ENCODE peak calls at places on chromosomes 13 and 19, in five cellular contexts. One of them, this sample, is unnamed.
A peak's percentile ranks its signal among the peaks of the same experiment; 100 is the strongest.

GRCh38 chr19:16899566-16900075 is 10.8 kb downstream of the F2RL3 start:
- DNase-seq in ovary: no peak
- DNase-seq in heart left ventricle: no peak
- DNase-seq in endodermal cell: peak; percentile 87
- DNase-seq in ascending aorta: no peak
- DNase-seq in this sample: peak; percentile 45

GRCh38 chr13:50676602-50677001 is 166.9 kb downstream of the DLEU7 start:
- DNase-seq in ovary: no peak
- DNase-seq in heart left ventricle: no peak
- DNase-seq in endodermal cell: peak; percentile 58
- DNase-seq in ascending aorta: no peak
- DNase-seq in this sample: no peak

GRCh38 chr13:24261566-24261965 is 47.8 kb upstream of the C1QTNF9 start:
- DNase-seq in ovary: no peak
- DNase-seq in heart left ventricle: no peak
- DNase-seq in endodermal cell: peak; percentile 6
- DNase-seq in ascending aorta: no peak
- DNase-seq in this sample: no peak

GRCh38 chr13:51785592-51786424 is 18.2 kb downstream of the DHRS12 start:
- DNase-seq in ovary: peak; percentile 72
- DNase-seq in heart left ventricle: peak; percentile 72
- DNase-seq in endodermal cell: peak; percentile 60
- DNase-seq in ascending aorta: no peak
- DNase-seq in this sample: peak; percentile 96

GRCh38 chr13:73898276-73898675 is 235.9 kb downstream of the KLF12 start:
- DNase-seq in ovary: no peak
- DNase-seq in heart left ventricle: no peak
- DNase-seq in endodermal cell: no peak
- DNase-seq in ascending aorta: no peak
- DNase-seq in this sample: no peak

GRCh38 chr13:47908200-47908902 is 92.7 kb downstream of the SUCLA2 start:
- DNase-seq in ovary: no peak
- DNase-seq in heart left ventricle: no peak
- DNase-seq in endodermal cell: no peak
- DNase-seq in ascending aorta: no peak
- DNase-seq in this sample: no peak

GRCh38 chr19:51000426-51000825 is 978 bp downstream of the KLK8 start:
- DNase-seq in ovary: no peak
- DNase-seq in heart left ventricle: no peak
- DNase-seq in endodermal cell: no peak
- DNase-seq in ascending aorta: no peak
- DNase-seq in this sample: no peak

GRCh38 chr19:21593934-21594844 is 88.8 kb downstream of the ZNF429 start:
- DNase-seq in ovary: no peak
- DNase-seq in heart left ventricle: peak; percentile 41
- DNase-seq in endodermal cell: no peak
- DNase-seq in ascending aorta: no peak
- DNase-seq in this sample: no peak

GRCh38 chr19:39915101-39915847 is 19.2 kb downstream of the FCGBP start:
- DNase-seq in ovary: no peak
- DNase-seq in heart left ventricle: no peak
- DNase-seq in endodermal cell: peak; percentile 53
- DNase-seq in ascending aorta: no peak
- DNase-seq in this sample: no peak

GRCh38 chr19:5809053-5809452 is 4.2 kb downstream of the NRTN start:
- DNase-seq in ovary: no peak
- DNase-seq in heart left ventricle: no peak
- DNase-seq in endodermal cell: no peak
- DNase-seq in ascending aorta: no peak
- DNase-seq in this sample: no peak

GRCh38 chr13:77333521-77334083 is 6.7 kb upstream of the MYCBP2 start:
- DNase-seq in ovary: no peak
- DNase-seq in heart left ventricle: no peak
- DNase-seq in endodermal cell: no peak
- DNase-seq in ascending aorta: no peak
- DNase-seq in this sample: no peak

GRCh38 chr13:30364876-30365275 is 57.4 kb upstream of the UBE2L5 start:
- DNase-seq in ovary: no peak
- DNase-seq in heart left ventricle: no peak
- DNase-seq in endodermal cell: no peak
- DNase-seq in ascending aorta: no peak
- DNase-seq in this sample: peak; percentile 49
- H3K36me3 ChIP-seq in ovary: no peaks in the 10 kb centered on the region
- H3K36me3 ChIP-seq in heart left ventricle: no peaks in the 10 kb centered on the region
- H3K36me3 ChIP-seq in endodermal cell: no peaks in the 10 kb centered on the region
- H3K36me3 ChIP-seq in ascending aorta: no peaks in the 10 kb centered on the region
- H3K36me3 ChIP-seq in this sample: no peaks in the 10 kb centered on the region

DNA sequence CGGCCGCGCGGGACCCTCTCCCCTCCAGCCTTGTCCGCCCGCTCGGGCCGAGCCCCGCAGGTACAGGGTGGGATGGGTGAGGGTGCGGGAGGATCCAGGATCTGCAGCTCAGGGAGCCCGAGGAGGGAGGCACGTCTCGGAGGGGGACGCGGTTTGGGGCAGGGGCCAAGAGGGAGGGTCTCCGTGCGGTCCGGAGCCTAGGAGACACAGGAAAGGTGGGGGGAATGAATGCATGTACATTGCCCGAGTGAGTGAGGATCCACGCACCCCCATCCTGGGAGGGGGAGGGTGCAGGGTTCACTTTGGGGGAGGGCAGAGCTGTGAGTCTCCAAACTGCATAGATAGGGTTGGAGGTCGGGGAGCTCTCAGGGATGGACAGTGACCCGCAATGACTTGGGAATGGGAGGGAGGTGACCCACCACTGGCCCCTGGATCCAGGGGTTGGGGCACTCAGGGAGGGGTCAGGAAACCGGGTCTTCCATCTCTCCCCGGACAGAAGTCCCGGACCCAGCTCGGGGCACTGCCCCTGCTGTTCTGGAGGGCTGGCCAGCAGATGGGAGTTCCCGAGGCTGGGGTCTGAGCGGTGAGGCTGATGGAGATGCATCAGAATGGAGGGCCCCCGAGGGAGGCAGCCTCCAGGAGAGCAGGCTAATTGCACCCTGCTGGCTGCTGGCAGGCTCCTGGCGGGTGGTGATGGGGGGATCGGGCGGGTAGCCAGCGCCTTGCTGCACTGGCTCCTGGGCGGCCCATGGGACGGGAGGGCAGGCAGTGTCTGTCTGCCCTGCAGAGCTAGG is 548 bp downstream of the KCNN1 start:
- DNase-seq in ovary: no peak
- DNase-seq in heart left ventricle: no peak
- DNase-seq in endodermal cell: no peak
- DNase-seq in ascending aorta: no peak
- DNase-seq in this sample: no peak
- H3K4me3 ChIP-seq in ovary: no peak overlapping the region
- H3K4me3 ChIP-seq in heart left ventricle: no peak overlapping the region
- H3K4me3 ChIP-seq in endodermal cell: peak overlapping the region; percentile 78
- H3K4me3 ChIP-seq in ascending aorta: no peak overlapping the region
- H3K4me3 ChIP-seq in this sample: peak overlapping the region; percentile 26

GRCh38 chr13:101942535-101943157 is 459.2 kb downstream of the FGF14 start:
- DNase-seq in ovary: no peak
- DNase-seq in heart left ventricle: no peak
- DNase-seq in endodermal cell: no peak
- DNase-seq in ascending aorta: no peak
- DNase-seq in this sample: no peak
- TF ChIP-seq CTCF in ovary: no peak
- TF ChIP-seq CTCF in heart left ventricle: peak; percentile 38
- TF ChIP-seq CTCF in endodermal cell: no peak
- TF ChIP-seq CTCF in ascending aorta: no peak
- TF ChIP-seq CTCF in this sample: no peak

GRCh38 chr19:49798574-49798973 is 14.5 kb downstream of the FUZ start:
- DNase-seq in ovary: no peak
- DNase-seq in heart left ventricle: no peak
- DNase-seq in endodermal cell: no peak
- DNase-seq in ascending aorta: peak; percentile 58
- DNase-seq in this sample: no peak

GRCh38 chr19:49792829-49793560 is 20.1 kb downstream of the FUZ start:
- DNase-seq in ovary: peak; percentile 44
- DNase-seq in heart left ventricle: no peak
- DNase-seq in endodermal cell: no peak
- DNase-seq in ascending aorta: no peak
- DNase-seq in this sample: no peak

GRCh38 chr19:49793561-49793840 is 19.6 kb downstream of the FUZ start:
- DNase-seq in ovary: no peak
- DNase-seq in heart left ventricle: no peak
- DNase-seq in endodermal cell: no peak
- DNase-seq in ascending aorta: no peak
- DNase-seq in this sample: no peak

GRCh38 chr19:49791776-49792445 is 21.2 kb downstream of the FUZ start:
- DNase-seq in ovary: peak; percentile 50
- DNase-seq in heart left ventricle: no peak
- DNase-seq in endodermal cell: no peak
- DNase-seq in ascending aorta: no peak
- DNase-seq in this sample: no peak

DNA sequence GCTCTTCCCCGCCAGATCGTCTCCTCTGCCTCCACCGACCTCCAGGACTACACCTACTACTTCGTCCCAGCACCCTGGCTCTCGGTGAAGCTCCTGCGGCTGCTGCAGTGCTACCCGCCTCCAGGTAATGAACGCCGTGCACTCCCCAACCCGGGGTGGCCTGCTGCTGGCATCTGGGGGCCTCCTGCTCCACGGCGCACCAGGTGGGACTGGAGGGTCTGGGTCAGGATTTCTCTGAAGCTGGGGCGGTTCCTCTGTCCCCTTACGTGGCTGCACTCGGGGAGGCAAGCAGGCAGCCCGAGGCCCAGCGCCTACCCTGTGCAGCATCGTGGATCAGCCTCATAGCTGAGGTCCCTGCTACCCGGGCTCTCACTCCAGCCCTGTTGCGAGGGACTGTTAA is 17.5 kb downstream of the FUZ start:
- DNase-seq in ovary: no peak
- DNase-seq in heart left ventricle: no peak
- DNase-seq in endodermal cell: no peak
- DNase-seq in ascending aorta: no peak
- DNase-seq in this sample: no peak
- H3K36me3 ChIP-seq in ovary: no peaks in the 10 kb centered on the region
- H3K36me3 ChIP-seq in heart left ventricle: peaks cover 81% of the 10 kb centered on the region
- H3K36me3 ChIP-seq in endodermal cell: peaks cover 49% of the 10 kb centered on the region
- H3K36me3 ChIP-seq in ascending aorta: peaks cover 80% of the 10 kb centered on the region
- H3K36me3 ChIP-seq in this sample: peaks cover 39% of the 10 kb centered on the region

GRCh38 chr19:19167612-19168011 is 2.5 kb downstream of the MEF2B start:
- DNase-seq in ovary: no peak
- DNase-seq in heart left ventricle: no peak
- DNase-seq in endodermal cell: no peak
- DNase-seq in ascending aorta: no peak
- DNase-seq in this sample: no peak

GRCh38 chr19:19162495-19162894 is 7.6 kb downstream of the MEF2B start:
- DNase-seq in ovary: no peak
- DNase-seq in heart left ventricle: no peak
- DNase-seq in endodermal cell: no peak
- DNase-seq in ascending aorta: no peak
- DNase-seq in this sample: no peak

GRCh38 chr19:19169236-19170052 is 619 bp downstream of the MEF2B start:
- DNase-seq in ovary: no peak
- DNase-seq in heart left ventricle: no peak
- DNase-seq in endodermal cell: no peak
- DNase-seq in ascending aorta: no peak
- DNase-seq in this sample: no peak

GRCh38 chr19:19160489-19161035 is 9.5 kb downstream of the MEF2B start:
- DNase-seq in ovary: no peak
- DNase-seq in heart left ventricle: no peak
- DNase-seq in endodermal cell: no peak
- DNase-seq in ascending aorta: no peak
- DNase-seq in this sample: no peak

GRCh38 chr19:19165396-19165795 is 4.7 kb downstream of the MEF2B start:
- DNase-seq in ovary: no peak
- DNase-seq in heart left ventricle: no peak
- DNase-seq in endodermal cell: no peak
- DNase-seq in ascending aorta: no peak
- DNase-seq in this sample: no peak
- H3K4me3 ChIP-seq in ovary: no peak overlapping the region
- H3K4me3 ChIP-seq in heart left ventricle: no peak overlapping the region
- H3K4me3 ChIP-seq in endodermal cell: no peak overlapping the region
- H3K4me3 ChIP-seq in ascending aorta: no peak overlapping the region
- H3K4me3 ChIP-seq in this sample: no peak overlapping the region

GRCh38 chr19:2783781-2784145 is 690 bp upstream of the SGTA start:
- DNase-seq in ovary: no peak
- DNase-seq in heart left ventricle: no peak
- DNase-seq in endodermal cell: no peak
- DNase-seq in ascending aorta: no peak
- DNase-seq in this sample: no peak

GRCh38 chr19:2780284-2780683 is 2.8 kb downstream of the SGTA start:
- DNase-seq in ovary: no peak
- DNase-seq in heart left ventricle: no peak
- DNase-seq in endodermal cell: no peak
- DNase-seq in ascending aorta: no peak
- DNase-seq in this sample: peak; percentile 10

GRCh38 chr19:2785244-2786000 is at the start of gene THOP1:
- DNase-seq in ovary: peak; percentile 99
- DNase-seq in heart left ventricle: peak; percentile 99
- DNase-seq in endodermal cell: peak; percentile 99
- DNase-seq in ascending aorta: peak; percentile 99
- DNase-seq in this sample: peak; percentile 99

GRCh38 chr19:2782357-2782935 is 627 bp downstream of the SGTA start:
- DNase-seq in ovary: no peak
- DNase-seq in heart left ventricle: no peak
- DNase-seq in endodermal cell: no peak
- DNase-seq in ascending aorta: no peak
- DNase-seq in this sample: no peak

GRCh38 chr19:2782936-2783780 is at the start of gene SGTA:
- DNase-seq in ovary: peak; percentile 99
- DNase-seq in heart left ventricle: peak; percentile 98
- DNase-seq in endodermal cell: peak; percentile 99
- DNase-seq in ascending aorta: peak; percentile 99
- DNase-seq in this sample: peak; percentile 100
- TF ChIP-seq CTCF in ovary: peak; percentile 24
- TF ChIP-seq CTCF in heart left ventricle: peak; percentile 26
- TF ChIP-seq CTCF in endodermal cell: peak; percentile 65
- TF ChIP-seq CTCF in ascending aorta: peak; percentile 41
- TF ChIP-seq CTCF in this sample: peak; percentile 45